ENCODE peak calls at places on chromosomes 4 and X, in six cellular contexts. P is T-cell; K is effector memory CD4-positive, alpha-beta T cell; H is CD8-positive, alpha-beta memory T cell; F is NAMALWA; U is spleen. C is an unnamed sample.

GRCh38 chr4:826508-827208 is 729 bp upstream of the CPLX1 start:
- DNase-seq in P (no peak), K (no peak), H (no peak), F (no peak), U (no peak), C (no peak)

GRCh38 chr4:172830295-172830764 is 338.3 kb upstream of the GALNT7 start:
- DNase-seq in P (no peak), K (no peak), H (no peak), F (peak), U (no peak), C (no peak)

GRCh38 chrX:15903186-15903681 is 48.6 kb upstream of the AP1S2 start:
- DNase-seq in P (no peak), K (no peak), H (no peak), F (peak), U (no peak), C (no peak)

GRCh38 chrX:123736333-123736921 is 3.6 kb upstream of the THOC2 start:
- DNase-seq in P (no peak), K (no peak), H (no peak), F (no peak), U (no peak), C (no peak)

GRCh38 chr4:126558596-126558995 is 1074.2 kb upstream of the INTU start:
- DNase-seq in P (no peak), K (no peak), H (no peak), F (no peak), U (no peak), C (no peak)

GRCh38 chr4:1567808-1568581 is 116.1 kb downstream of the FAM53A start:
- DNase-seq in P (no peak), K (no peak), H (no peak), F (no peak), U (peak), C (no peak)

GRCh38 chr4:140884431-140885058 is 128.4 kb upstream of the TBC1D9 start:
- DNase-seq in P (no peak), K (no peak), H (no peak), F (peak), U (no peak), C (no peak)

GRCh38 chrX:121642415-121642814 is 595.0 kb downstream of the GLUD2 start:
- DNase-seq in P (no peak), K (no peak), H (no peak), F (no peak), U (no peak), C (no peak)

GRCh38 chrX:71533514-71533849 is 578 bp downstream of the OGT start:
- DNase-seq in P (no peak), K (no peak), H (no peak), F (no peak), U (no peak), C (no peak)

GRCh38 chr4:139558235-139559094 is 2.4 kb upstream of the SETD7 start:
- DNase-seq in P (no peak), K (no peak), H (no peak), F (peak), U (peak), C (no peak)

GRCh38 chr4:112885897-112886296 is 163.6 kb upstream of the ANK2 start:
- DNase-seq in P (no peak), K (no peak), H (no peak), F (no peak), U (no peak), C (no peak)

GRCh38 chr4:172850838-172851237 is 317.8 kb upstream of the GALNT7 start:
- DNase-seq in P (no peak), K (no peak), H (no peak), F (no peak), U (no peak), C (no peak)

GRCh38 chrX:15989716-15990115 is 133.6 kb upstream of the GRPR start:
- DNase-seq in P (no peak), K (no peak), H (no peak), F (no peak), U (no peak), C (no peak)

GRCh38 chr4:38514465-38515146 is 149.4 kb upstream of the KLF3 start:
- DNase-seq in P (no peak), K (no peak), H (peak), F (no peak), U (no peak), C (no peak)

GRCh38 chr4:127732623-127733199 is 2.5 kb downstream of the SLC25A31 start:
- DNase-seq in P (no peak), K (no peak), H (no peak), F (peak), U (no peak), C (no peak)

GRCh38 chr4:118351851-118352827 is 664 bp downstream of the PRSS12 start:
- DNase-seq in P (no peak), K (no peak), H (peak), F (no peak), U (peak), C (no peak)

GRCh38 chr4:127793528-127793927 is 11.4 kb downstream of the HSPA4L start:
- DNase-seq in P (no peak), K (no peak), H (no peak), F (no peak), U (no peak), C (no peak)

GRCh38 chrX:8083276-8083675 is 87.8 kb downstream of the VCX2 start:
- DNase-seq in P (no peak), K (no peak), H (no peak), F (no peak), U (no peak), C (no peak)

GRCh38 chr4:161642708-161643107 is 521.1 kb downstream of the FSTL5 start:
- DNase-seq in P (no peak), K (no peak), H (no peak), F (peak), U (no peak), C (no peak)

GRCh38 chr4:187827631-187828030 is 167.9 kb upstream of the ZFP42 start:
- DNase-seq in P (no peak), K (no peak), H (no peak), F (no peak), U (no peak), C (no peak)

GRCh38 chr4:100644150-100644549 is 126.3 kb upstream of the EMCN start:
- DNase-seq in P (no peak), K (no peak), H (no peak), F (no peak), U (no peak), C (no peak)

GRCh38 chr4:20639346-20639745 is 60.9 kb upstream of the PACRGL start:
- DNase-seq in P (no peak), K (no peak), H (no peak), F (no peak), U (no peak), C (no peak)

C was measured in hypothalamus.